ENCODE peak calls at places on chromosome 12, in five cellular contexts. V is H1, C is tibial artery, N is hypothalamus, O is Calu3. G is an unnamed sample.

GRCh38 chr12:68180792-68181744 is 21.5 kb upstream of the IFNG start:
- DNase-seq in N (no peak), V (no peak), O (no peak), C (no peak), G (no peak)

GRCh38 chr12:96136129-96136528 is 58.0 kb upstream of the ELK3 start:
- DNase-seq in O (peak; percentile 12), C (no peak), V (no peak), N (no peak), G (no peak)

GRCh38 chr12:48169011-48169410 is 11.7 kb upstream of the ASB8 start:
- DNase-seq in N (no peak), O (no peak), V (no peak), C (no peak), G (no peak)

GRCh38 chr12:106583578-106584103 is 837 bp downstream of the RFX4 start:
- DNase-seq in O (peak; percentile 43), C (no peak), N (peak; percentile 28), V (no peak), G (no peak)

GRCh38 chr12:105983622-105984325 is 155.0 kb downstream of the NUAK1 start:
- DNase-seq in C (no peak), O (no peak), V (no peak), N (no peak), G (no peak)

GRCh38 chr12:94427520-94428381 is 31.9 kb downstream of the CEP83 start:
- DNase-seq in N (no peak), V (no peak), O (no peak), C (no peak), G (no peak)

GRCh38 chr12:99259040-99259934 is 388.3 kb upstream of the GARIN6 start:
- DNase-seq in O (no peak), V (no peak), C (no peak), N (peak; percentile 3), G (no peak)

GRCh38 chr12:78636253-78636855 is 228.2 kb upstream of the SYT1 start:
- DNase-seq in C (no peak), V (no peak), O (no peak), N (no peak), G (no peak)

GRCh38 chr12:118714051-118714460 is 267.3 kb upstream of the SRRM4 start:
- DNase-seq in O (peak; percentile 63), N (peak; percentile 37), C (no peak), V (peak; percentile 10), G (no peak)

GRCh38 chr12:80837342-80837978 is 100.3 kb downstream of the LIN7A start:
- DNase-seq in N (peak; percentile 30), O (peak; percentile 45), C (no peak), V (peak; percentile 34), G (no peak)

GRCh38 chr12:6641131-6641530 is 5.4 kb upstream of the LPAR5 start:
- DNase-seq in V (no peak), C (no peak), N (no peak), O (no peak), G (no peak)

GRCh38 chr12:132514838-132515237 is 24.9 kb downstream of the FBRSL1 start:
- DNase-seq in N (no peak), C (no peak), O (no peak), V (no peak), G (no peak)

GRCh38 chr12:64729909-64730584 is 29.2 kb downstream of the GNS start:
- DNase-seq in V (no peak), C (no peak), N (no peak), O (no peak), G (no peak)

GRCh38 chr12:2959508-2960431 is 573 bp downstream of the TEAD4 start:
- DNase-seq in V (no peak), N (no peak), C (peak; percentile 59), O (peak; percentile 63), G (no peak)

GRCh38 chr12:579450-580110 is 83.7 kb downstream of the NINJ2 start:
- DNase-seq in C (no peak), N (no peak), V (no peak), O (no peak), G (no peak)

GRCh38 chr12:93381183-93381975 is 3.7 kb downstream of the NUDT4 start:
- DNase-seq in O (no peak), N (no peak), V (no peak), C (no peak), G (no peak)

GRCh38 chr12:53200458-53201169 is 6.4 kb downstream of the ITGB7 start:
- DNase-seq in C (no peak), O (no peak), V (no peak), N (no peak), G (no peak)

GRCh38 chr12:6532051-6532926 is 2.0 kb upstream of the GAPDH start:
- DNase-seq in O (peak; percentile 72), V (no peak), C (peak; percentile 66), N (peak; percentile 78), G (peak; percentile 79)

GRCh38 chr12:101552277-101552676 is 42.5 kb upstream of the MYBPC1 start:
- DNase-seq in N (no peak), V (no peak), C (no peak), O (no peak), G (no peak)

GRCh38 chr12:121917950-121918678 is at the start of gene CFAP251:
- DNase-seq in N (peak; percentile 89), C (peak; percentile 96), O (peak; percentile 97), V (peak; percentile 88), G (peak; percentile 94)

GRCh38 chr12:56338643-56339422 is at the start of gene IL23A:
- DNase-seq in V (peak; percentile 63), N (no peak), O (peak; percentile 66), C (no peak), G (peak; percentile 86)

GRCh38 chr12:24473097-24473496 is 475.8 kb downstream of the BCAT1 start:
- DNase-seq in N (no peak), O (no peak), V (no peak), C (no peak), G (no peak)